ENCODE peak calls at places on chromosomes 2 and 18, in seven cellular contexts. H, E, L, Z, R, Q and J are unnamed samples.

GRCh38 chr2:10448646-10449480 is 736 bp upstream of the ODC1 start:
- DNase-seq in E (peak; percentile 87), R (peak; percentile 66), Z (peak; percentile 94), L (peak; percentile 94), H (peak; percentile 67), Q (peak; percentile 93), J (peak; percentile 80)

GRCh38 chr2:192190474-192190873 is 4.3 kb downstream of the TMEFF2 start:
- DNase-seq in Q (peak; percentile 28), R (no peak), Z (no peak), H (no peak), E (peak; percentile 58), L (no peak), J (no peak)

GRCh38 chr2:32559136-32559535 is 68.7 kb upstream of the TTC27 start:
- DNase-seq in R (no peak), Z (no peak), E (peak; percentile 33), L (no peak), H (no peak), Q (peak; percentile 22), J (no peak)

GRCh38 chr2:46824611-46825010 is 91.0 kb downstream of the MCFD2 start:
- DNase-seq in R (no peak), E (no peak), Z (no peak), L (no peak), Q (no peak), H (no peak), J (peak; percentile 51)

GRCh38 chr18:46213295-46213694 is 109.1 kb downstream of the HAUS1 start:
- DNase-seq in E (no peak), H (peak; percentile 13), R (no peak), L (no peak), Q (no peak), Z (no peak), J (no peak)

GRCh38 chr2:84959045-84959493 is 11.9 kb upstream of the KCMF1 start:
- DNase-seq in H (no peak), R (peak; percentile 88), Z (no peak), E (peak; percentile 90), Q (no peak), L (no peak), J (peak; percentile 81)

GRCh38 chr2:212665948-212666347 is 127.3 kb upstream of the ERBB4 start:
- DNase-seq in H (no peak), R (no peak), L (no peak), Q (no peak), E (no peak), Z (no peak), J (no peak)

GRCh38 chr18:74951165-74951760 is 257.7 kb downstream of the PTGR3 start:
- DNase-seq in L (peak; percentile 83), Z (peak; percentile 81), E (peak; percentile 99), H (no peak), R (peak; percentile 93), Q (no peak), J (peak; percentile 87)

GRCh38 chr18:42707080-42707479 is 408.4 kb downstream of the RIT2 start:
- DNase-seq in Z (no peak), E (no peak), R (no peak), L (no peak), Q (no peak), H (no peak), J (no peak)

GRCh38 chr2:11778923-11779757 is 32.7 kb downstream of the LPIN1 start:
- DNase-seq in Q (peak; percentile 81), E (peak; percentile 48), Z (peak; percentile 80), R (peak; percentile 69), H (peak; percentile 92), L (peak; percentile 70), J (peak; percentile 31)

GRCh38 chr2:101418704-101419663 is 31.7 kb upstream of the CREG2 start:
- DNase-seq in H (peak; percentile 58), R (peak; percentile 44), E (peak; percentile 74), L (peak; percentile 49), Q (peak; percentile 68), Z (peak; percentile 68), J (peak; percentile 45)

GRCh38 chr2:160324161-160324768 is 124.2 kb upstream of the ITGB6 start:
- DNase-seq in R (peak; percentile 59), E (peak; percentile 70), H (peak; percentile 23), Q (peak; percentile 59), Z (peak; percentile 63), L (peak; percentile 54), J (peak; percentile 32)

GRCh38 chr2:149988361-149988760 is 400.8 kb upstream of the MMADHC start:
- DNase-seq in R (no peak), Q (no peak), H (no peak), E (no peak), L (no peak), Z (no peak), J (no peak)

GRCh38 chr18:3081558-3081957 is 68.6 kb upstream of the LPIN2 start:
- DNase-seq in L (no peak), Q (no peak), Z (no peak), H (no peak), R (no peak), E (no peak), J (no peak)

GRCh38 chr2:55581435-55581834 is 36.0 kb downstream of the PPP4R3B start:
- DNase-seq in R (no peak), E (no peak), Z (no peak), L (no peak), H (no peak), Q (no peak), J (no peak)

GRCh38 chr2:89845532-89845931 is 1154.1 kb downstream of the RPIA start:
- DNase-seq in H (no peak), Z (no peak), L (no peak), R (no peak), Q (no peak), E (no peak), J (no peak)

GRCh38 chr18:13453714-13454113 is 235.2 kb downstream of the LDLRAD4 start:
- DNase-seq in E (no peak), Z (peak; percentile 20), R (no peak), H (no peak), Q (no peak), L (no peak), J (no peak)

GRCh38 chr2:240725266-240726060 is 33.8 kb downstream of the AQP12A start:
- DNase-seq in H (no peak), Z (no peak), Q (no peak), R (no peak), E (no peak), L (no peak), J (no peak)

GRCh38 chr2:238820909-238821308 is 27.0 kb upstream of the TWIST2 start:
- DNase-seq in Z (no peak), Q (no peak), H (no peak), L (no peak), E (peak; percentile 22), R (no peak), J (peak; percentile 18)

GRCh38 chr2:169363570-169364150 is 1.3 kb upstream of the LRP2 start:
- DNase-seq in H (peak; percentile 27), R (peak; percentile 2), E (no peak), Q (peak; percentile 36), Z (no peak), L (peak; percentile 20), J (peak; percentile 1)

GRCh38 chr2:33395660-33396249 is 80.7 kb upstream of the RASGRP3 start:
- DNase-seq in E (peak; percentile 59), H (peak; percentile 56), Z (peak; percentile 33), R (peak; percentile 40), L (peak; percentile 31), Q (peak; percentile 36), J (peak; percentile 40)

DNA sequence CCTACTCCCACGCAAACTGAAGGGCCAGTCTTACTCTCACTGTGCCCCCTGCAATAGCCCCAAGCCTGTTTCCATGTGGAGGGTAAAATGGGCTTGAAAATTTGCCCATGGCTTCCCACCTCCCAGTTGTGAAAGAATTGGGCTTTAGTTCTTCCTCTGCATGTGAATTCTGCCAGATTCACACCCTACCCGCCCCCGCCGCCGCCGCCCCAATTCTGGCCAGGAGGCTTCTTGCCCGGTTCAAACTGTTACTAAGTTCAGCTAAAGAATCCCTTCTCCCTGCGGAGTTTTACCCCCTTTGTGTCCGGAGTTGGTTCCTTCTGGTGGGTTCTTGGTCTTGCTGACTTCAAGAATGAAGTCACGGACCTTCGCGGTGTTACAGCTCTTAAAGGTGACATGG is 25.5 kb upstream of the SAP130 start:
- DNase-seq in E (no peak), R (no peak), Q (no peak), Z (no peak), L (no peak), H (no peak), J (no peak)
- H3K27ac ChIP-seq in E (no peak overlapping the region), R (no peak overlapping the region), Q (no peak overlapping the region), Z (no peak overlapping the region), L (no peak overlapping the region), H (no peak overlapping the region), J (no peak overlapping the region)

GRCh38 chr2:234985608-234986115 is 33.8 kb downstream of the SH3BP4 start:
- DNase-seq in E (no peak), L (no peak), Q (no peak), Z (no peak), R (no peak), H (no peak), J (no peak)
- H3K4me1 ChIP-seq in E (peaks cover 55% of the 10 kb centered on the region), L (peaks cover 83% of the 10 kb centered on the region), Q (peaks cover 30% of the 10 kb centered on the region), Z (peaks cover 59% of the 10 kb centered on the region), R (peaks cover 90% of the 10 kb centered on the region), H (no peaks in the 10 kb centered on the region), J (peaks cover 43% of the 10 kb centered on the region)

DNA sequence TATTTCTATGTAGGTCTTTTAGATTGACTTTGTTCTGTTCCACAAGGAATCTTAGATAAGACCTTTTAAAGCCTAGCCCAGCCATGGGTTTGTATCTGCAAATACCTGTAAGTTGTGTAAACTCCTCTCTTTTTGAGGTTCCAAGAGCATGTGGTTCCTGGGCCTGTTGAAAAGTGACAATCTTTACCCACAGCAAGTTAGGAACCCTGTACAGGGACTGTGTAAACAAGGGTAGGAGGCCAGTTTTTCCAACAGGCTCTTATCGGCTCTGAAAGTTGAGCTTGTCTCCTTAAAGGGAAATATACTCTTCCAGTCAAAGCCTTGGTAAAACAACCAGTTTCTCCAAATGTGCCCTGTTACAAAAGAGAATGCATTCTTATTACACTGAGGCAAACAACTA is 15.3 kb upstream of the ASXL3 start:
- DNase-seq in Z (peak; percentile 40), L (no peak), R (no peak), Q (no peak), E (no peak), H (no peak), J (no peak)
- H3K27ac ChIP-seq in Z (peak overlapping the region; percentile 69), L (no peak overlapping the region), R (no peak overlapping the region), Q (peak overlapping the region; percentile 83), E (no peak overlapping the region), H (no peak overlapping the region), J (no peak overlapping the region)

DNA sequence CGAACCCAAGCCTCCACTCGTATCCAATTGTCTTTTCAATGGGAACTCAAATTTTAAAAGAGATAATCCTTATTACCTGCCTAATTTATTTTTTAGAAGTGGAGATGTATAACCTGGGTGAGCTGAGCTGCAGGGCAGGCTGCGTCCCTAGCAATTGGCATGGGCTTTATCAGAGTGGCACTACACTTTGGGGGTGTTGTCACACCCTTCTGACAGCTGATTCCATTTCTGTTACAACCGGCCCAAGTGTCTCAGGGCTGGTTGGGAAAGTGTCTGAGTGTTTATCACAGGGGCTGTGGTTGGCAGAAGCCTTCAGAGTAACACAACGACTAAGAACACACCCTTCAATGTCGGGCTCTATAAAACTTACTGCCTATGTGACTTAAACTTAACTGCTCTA is 295.0 kb downstream of the SMAD2 start:
- DNase-seq in R (no peak), H (no peak), L (no peak), Z (no peak), E (no peak), Q (no peak), J (no peak)
- H3K4me1 ChIP-seq in R (no peaks in the 10 kb centered on the region), H (no peaks in the 10 kb centered on the region), L (no peaks in the 10 kb centered on the region), Z (no peaks in the 10 kb centered on the region), E (no peaks in the 10 kb centered on the region), Q (no peaks in the 10 kb centered on the region), J (no peaks in the 10 kb centered on the region)